ENCODE peak calls at places on chromosomes 7 and 10, in nine cellular contexts. I is gastrocnemius medialis; B is Panc1; P is H1; E is K562; C is SJCRH30; M is endodermal cell; D is effector memory CD4-positive, alpha-beta T cell; V is aorta. W is an unnamed sample.

GRCh38 chr10:88991161-88991899 is 732 bp downstream of the FAS start:
- DNase-seq in I (peak), B (no peak), P (no peak), E (peak), C (peak), M (peak), D (peak), V (peak), W (no peak)

GRCh38 chr10:100670828-100671479 is 74.4 kb upstream of the PAX2 start:
- DNase-seq in I (no peak), B (no peak), P (no peak), E (peak), C (no peak), M (peak), D (peak), V (peak), W (no peak)

GRCh38 chr7:132417037-132417906 is 159.0 kb downstream of the PLXNA4 start:
- DNase-seq in I (no peak), B (no peak), P (no peak), E (no peak), C (no peak), M (no peak), D (no peak), V (no peak), W (no peak)

GRCh38 chr10:78255796-78256638 is 222.4 kb downstream of the RPS24 start:
- DNase-seq in I (peak), B (peak), P (peak), E (peak), C (no peak), M (peak), D (no peak), V (peak), W (peak)

GRCh38 chr10:89295597-89295996 is 6.2 kb upstream of the IFIT2 start:
- DNase-seq in I (no peak), B (no peak), P (no peak), E (no peak), C (no peak), M (no peak), D (no peak), V (no peak), W (no peak)

GRCh38 chr10:16819026-16819425 is 1.8 kb upstream of the RSU1 start:
- DNase-seq in I (no peak), B (no peak), P (no peak), E (no peak), C (no peak), M (no peak), D (no peak), V (no peak), W (no peak)

GRCh38 chr10:76297787-76298281 is 866.4 kb downstream of the LRMDA start:
- DNase-seq in I (no peak), B (no peak), P (no peak), E (no peak), C (no peak), M (no peak), D (no peak), V (no peak), W (no peak)

GRCh38 chr10:91672021-91672608 is 39.2 kb upstream of the PPP1R3C start:
- DNase-seq in I (no peak), B (no peak), P (no peak), E (peak), C (peak), M (peak), D (no peak), V (no peak), W (no peak)

GRCh38 chr10:91511549-91512330 is 101.6 kb downstream of the HECTD2 start:
- DNase-seq in I (no peak), B (no peak), P (no peak), E (no peak), C (no peak), M (no peak), D (no peak), V (no peak), W (peak)

GRCh38 chr10:50884302-50884701 is 1.1 kb downstream of the A1CF start:
- DNase-seq in I (no peak), B (no peak), P (no peak), E (no peak), C (no peak), M (no peak), D (no peak), V (no peak), W (no peak)

GRCh38 chr10:49393757-49394156 is 2.1 kb downstream of the DRGX start:
- DNase-seq in I (no peak), B (no peak), P (no peak), E (no peak), C (peak), M (peak), D (no peak), V (no peak), W (no peak)

GRCh38 chr7:42046483-42046882 is 190.5 kb downstream of the GLI3 start:
- DNase-seq in I (no peak), B (no peak), P (no peak), E (no peak), C (no peak), M (no peak), D (no peak), V (no peak), W (no peak)

GRCh38 chr7:25117226-25118047 is 7.6 kb downstream of the CYCS start:
- DNase-seq in I (no peak), B (no peak), P (no peak), E (no peak), C (no peak), M (no peak), D (no peak), V (no peak), W (no peak)

GRCh38 chr10:116138897-116139296 is 134.1 kb downstream of the GFRA1 start:
- DNase-seq in I (no peak), B (no peak), P (no peak), E (no peak), C (no peak), M (no peak), D (no peak), V (no peak), W (peak)

GRCh38 chr10:75765705-75766104 is 334.3 kb downstream of the LRMDA start:
- DNase-seq in I (no peak), B (no peak), P (no peak), E (no peak), C (no peak), M (no peak), D (no peak), V (no peak), W (no peak)

GRCh38 chr7:151426486-151426905 is 13.4 kb downstream of the CRYGN start:
- DNase-seq in I (peak), B (no peak), P (no peak), E (no peak), C (peak), M (no peak), D (no peak), V (peak), W (no peak)

GRCh38 chr7:25805027-25805687 is 346.8 kb upstream of the NFE2L3 start:
- DNase-seq in I (no peak), B (no peak), P (no peak), E (no peak), C (no peak), M (no peak), D (no peak), V (no peak), W (no peak)

DNA sequence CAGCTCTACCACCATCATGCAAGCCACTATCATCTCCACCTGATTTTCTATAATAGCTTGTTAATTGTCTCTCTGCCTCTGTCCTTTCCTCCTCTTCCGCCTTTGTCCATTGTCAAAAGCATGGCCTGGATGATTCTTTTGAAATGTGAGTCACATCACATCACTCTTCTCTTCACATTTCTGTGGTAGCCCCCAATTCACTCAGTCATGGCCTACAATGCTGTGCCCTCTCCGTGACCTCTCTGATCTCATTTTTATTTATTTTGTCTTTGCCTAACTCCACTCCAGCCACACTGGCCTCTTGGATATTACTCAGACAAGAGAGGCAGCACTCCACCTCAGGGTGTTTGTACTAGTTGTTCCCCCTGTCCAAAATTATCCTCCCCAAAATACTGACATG is 4.9 kb upstream of the ABCB4 start:
- DNase-seq in I (no peak), B (no peak), P (no peak), E (no peak), C (no peak), M (no peak), D (no peak), V (no peak), W (no peak)
- H3K27ac ChIP-seq in I (no peak), B (no peak), P (no peak), E (no peak), C (no peak), M (no peak), D (no peak), V (no peak), W (no peak)

GRCh38 chr7:48429117-48429516 is 257.9 kb downstream of the ABCA13 start:
- DNase-seq in I (no peak), B (no peak), P (no peak), E (no peak), C (no peak), M (no peak), D (no peak), V (no peak), W (no peak)
- H3K27ac ChIP-seq in I (no peak), B (peak), P (no peak), E (no peak), C (no peak), M (no peak), D (no peak), V (no peak), W (no peak)

GRCh38 chr10:19968745-19969144 is 152.5 kb downstream of the PLXDC2 start:
- DNase-seq in I (no peak), B (no peak), P (no peak), E (no peak), C (no peak), M (no peak), D (no peak), V (no peak), W (no peak)

GRCh38 chr10:19971343-19971742 is 155.1 kb downstream of the PLXDC2 start:
- DNase-seq in I (no peak), B (no peak), P (no peak), E (no peak), C (no peak), M (no peak), D (no peak), V (no peak), W (no peak)

GRCh38 chr10:19970707-19971106 is 154.5 kb downstream of the PLXDC2 start:
- DNase-seq in I (no peak), B (no peak), P (no peak), E (no peak), C (peak), M (no peak), D (no peak), V (no peak), W (no peak)

GRCh38 chr10:19964625-19965024 is 148.4 kb downstream of the PLXDC2 start:
- DNase-seq in I (no peak), B (no peak), P (no peak), E (no peak), C (no peak), M (peak), D (no peak), V (no peak), W (no peak)

GRCh38 chr10:19966751-19967150 is 150.5 kb downstream of the PLXDC2 start:
- DNase-seq in I (no peak), B (no peak), P (no peak), E (no peak), C (peak), M (peak), D (no peak), V (no peak), W (no peak)
- H3K27ac ChIP-seq in I (no peak), B (no peak), P (peak), E (no peak), C (peak), M (peak), D (no peak), V (no peak), W (no peak)

GRCh38 chr7:158161194-158161593 is 426.4 kb downstream of the PTPRN2 start:
- DNase-seq in I (no peak), B (no peak), P (no peak), E (no peak), C (no peak), M (no peak), D (no peak), V (no peak), W (no peak)

GRCh38 chr7:158160199-158160598 is 427.4 kb downstream of the PTPRN2 start:
- DNase-seq in I (no peak), B (no peak), P (no peak), E (no peak), C (no peak), M (no peak), D (no peak), V (no peak), W (no peak)

GRCh38 chr7:158157460-158157859 is 430.2 kb downstream of the PTPRN2 start:
- DNase-seq in I (no peak), B (no peak), P (no peak), E (no peak), C (no peak), M (no peak), D (no peak), V (no peak), W (no peak)
- H3K27ac ChIP-seq in I (no peak), B (no peak), P (no peak), E (no peak), C (no peak), M (no peak), D (no peak), V (no peak), W (no peak)